ENCODE peak calls at places on chromosome 1, in six cellular contexts. U is C1 segment of cervical spinal cord; N is COR-L47; M is T-helper 1 cell; E is CD8-positive, alpha-beta T cell; T is central memory CD8-positive, alpha-beta T cell. B is an unnamed sample.

GRCh38 chr1:58158006-58158405 is 388.5 kb downstream of the OMA1 start:
- DNase-seq in U (no peak), N (no peak), M (no peak), E (no peak), T (no peak), B (no peak)

GRCh38 chr1:35894183-35894582 is 11.2 kb downstream of the AGO1 start:
- DNase-seq in U (no peak), N (no peak), M (no peak), E (no peak), T (no peak), B (no peak)

GRCh38 chr1:228860911-228861829 is 125.9 kb downstream of the RHOU start:
- DNase-seq in U (no peak), N (no peak), M (no peak), E (no peak), T (no peak), B (no peak)

GRCh38 chr1:66434096-66434495 is 99.9 kb upstream of the SGIP1 start:
- DNase-seq in U (no peak), N (no peak), M (no peak), E (no peak), T (no peak), B (no peak)

GRCh38 chr1:215637041-215637573 is 70.0 kb downstream of the KCTD3 start:
- DNase-seq in U (peak), N (no peak), M (no peak), E (no peak), T (no peak), B (no peak)

GRCh38 chr1:154534263-154534844 is 24.1 kb downstream of the UBE2Q1 start:
- DNase-seq in U (no peak), N (peak), M (no peak), E (no peak), T (no peak), B (peak)

GRCh38 chr1:116880952-116881351 is 28.8 kb upstream of the PTGFRN start:
- DNase-seq in U (no peak), N (no peak), M (no peak), E (no peak), T (no peak), B (no peak)

GRCh38 chr1:114083186-114083585 is 70.5 kb downstream of the SYT6 start:
- DNase-seq in U (no peak), N (no peak), M (no peak), E (no peak), T (no peak), B (no peak)

GRCh38 chr1:234564035-234565029 is 45.6 kb downstream of the IRF2BP2 start:
- DNase-seq in U (no peak), N (no peak), M (no peak), E (no peak), T (no peak), B (no peak)

GRCh38 chr1:179126338-179127060 is 44.6 kb downstream of the TOR3A start:
- DNase-seq in U (no peak), N (no peak), M (no peak), E (no peak), T (no peak), B (no peak)

GRCh38 chr1:223429821-223430220 is 36.6 kb downstream of the CCDC185 start:
- DNase-seq in U (no peak), N (no peak), M (no peak), E (no peak), T (no peak), B (no peak)

GRCh38 chr1:12621346-12622320 is 3.6 kb upstream of the DHRS3 start:
- DNase-seq in U (no peak), N (no peak), M (no peak), E (no peak), T (no peak), B (no peak)

GRCh38 chr1:50424045-50424939 is 1.0 kb upstream of the DMRTA2 start:
- DNase-seq in U (no peak), N (no peak), M (no peak), E (no peak), T (no peak), B (no peak)

GRCh38 chr1:166999090-166999489 is 10.0 kb downstream of the MAEL start:
- DNase-seq in U (no peak), N (no peak), M (no peak), E (no peak), T (no peak), B (no peak)

GRCh38 chr1:22100168-22100567 is 42.7 kb downstream of the WNT4 start:
- DNase-seq in U (no peak), N (no peak), M (no peak), E (no peak), T (no peak), B (no peak)

GRCh38 chr1:82487778-82488177 is 687.0 kb downstream of the ADGRL2 start:
- DNase-seq in U (no peak), N (no peak), M (no peak), E (no peak), T (no peak), B (no peak)

GRCh38 chr1:30034627-30035521 is 688.5 kb downstream of the MATN1 start:
- DNase-seq in U (peak), N (peak), M (no peak), E (no peak), T (peak), B (no peak)

GRCh38 chr1:50420283-50420682 is 3.0 kb downstream of the DMRTA2 start:
- DNase-seq in U (no peak), N (no peak), M (no peak), E (no peak), T (no peak), B (no peak)

GRCh38 chr1:168766568-168766967 is 37.6 kb upstream of the DPT start:
- DNase-seq in U (no peak), N (no peak), M (no peak), E (no peak), T (no peak), B (no peak)

GRCh38 chr1:193730017-193730416 is 543.6 kb upstream of the B3GALT2 start:
- DNase-seq in U (no peak), N (no peak), M (no peak), E (no peak), T (no peak), B (no peak)

GRCh38 chr1:225460021-225460736 is 32.3 kb upstream of the LBR start:
- DNase-seq in U (no peak), N (no peak), M (no peak), E (no peak), T (peak), B (no peak)

GRCh38 chr1:235326719-235327558 is 1.0 kb downstream of the ARID4B start:
- DNase-seq in U (peak), N (no peak), M (peak), E (peak), T (peak), B (peak)

GRCh38 chr1:67888208-67888607 is 54.9 kb upstream of the GNG12 start:
- DNase-seq in U (no peak), N (no peak), M (no peak), E (no peak), T (no peak), B (no peak)

GRCh38 chr1:216533786-216534185 is 110.5 kb upstream of the USH2A start:
- DNase-seq in U (no peak), N (no peak), M (no peak), E (no peak), T (no peak), B (no peak)

GRCh38 chr1:78586572-78586971 is 33.7 kb upstream of the IFI44L start:
- DNase-seq in U (no peak), N (no peak), M (no peak), E (no peak), T (no peak), B (no peak)

GRCh38 chr1:2240251-2241156 is 12.4 kb downstream of the SKI start:
- DNase-seq in U (peak), N (no peak), M (no peak), E (no peak), T (no peak), B (no peak)

B was measured in endothelial cell.